ENCODE peak calls at places on chromosomes 6 and 20, in five cellular contexts. T, C, I, P and N are unnamed samples.

GRCh38 chr20:21607971-21608735 is 94.3 kb upstream of the NKX2-2 start:
- DNase-seq in T (no peak), C (no peak), I (no peak), P (no peak), N (no peak)

GRCh38 chr20:35515949-35516645 is 13.4 kb downstream of the C20orf173 start:
- DNase-seq in T (no peak), C (no peak), I (no peak), P (no peak), N (no peak)

GRCh38 chr20:62609170-62609786 is 33.0 kb upstream of the SLCO4A1 start:
- DNase-seq in T (no peak), C (no peak), I (no peak), P (peak), N (no peak)

GRCh38 chr20:57167292-57167655 is 99.2 kb downstream of the BMP7 start:
- DNase-seq in T (no peak), C (no peak), I (no peak), P (no peak), N (no peak)

GRCh38 chr6:81988871-81989270 is 236.4 kb upstream of the TENT5A start:
- DNase-seq in T (no peak), C (no peak), I (no peak), P (no peak), N (no peak)

GRCh38 chr20:5786930-5787826 is 37.0 kb downstream of the SHLD1 start:
- DNase-seq in T (no peak), C (no peak), I (no peak), P (no peak), N (no peak)

GRCh38 chr6:143962644-143962929 is 45.5 kb downstream of the PLAGL1 start:
- DNase-seq in T (no peak), C (no peak), I (no peak), P (no peak), N (no peak)

GRCh38 chr6:88359530-88360202 is 193.5 kb upstream of the CNR1 start:
- DNase-seq in T (no peak), C (no peak), I (no peak), P (no peak), N (no peak)

GRCh38 chr20:31568041-31568731 is 36.9 kb upstream of the ID1 start:
- DNase-seq in T (no peak), C (no peak), I (no peak), P (no peak), N (no peak)

GRCh38 chr20:25308671-25309394 is 60.9 kb downstream of the PYGB start:
- DNase-seq in T (no peak), C (no peak), I (no peak), P (peak), N (no peak)

GRCh38 chr6:43758617-43759050 is 11.4 kb upstream of the VEGFA start:
- DNase-seq in T (peak), C (no peak), I (peak), P (peak), N (peak)

GRCh38 chr20:25257756-25258462 is 10.0 kb downstream of the PYGB start:
- DNase-seq in T (no peak), C (no peak), I (peak), P (no peak), N (no peak)

GRCh38 chr6:99013145-99013544 is 65.4 kb upstream of the FBXL4 start:
- DNase-seq in T (no peak), C (no peak), I (no peak), P (no peak), N (no peak)

GRCh38 chr6:167795874-167796667 is 30.6 kb upstream of the AFDN start:
- DNase-seq in T (no peak), C (peak), I (peak), P (peak), N (no peak)

DNA sequence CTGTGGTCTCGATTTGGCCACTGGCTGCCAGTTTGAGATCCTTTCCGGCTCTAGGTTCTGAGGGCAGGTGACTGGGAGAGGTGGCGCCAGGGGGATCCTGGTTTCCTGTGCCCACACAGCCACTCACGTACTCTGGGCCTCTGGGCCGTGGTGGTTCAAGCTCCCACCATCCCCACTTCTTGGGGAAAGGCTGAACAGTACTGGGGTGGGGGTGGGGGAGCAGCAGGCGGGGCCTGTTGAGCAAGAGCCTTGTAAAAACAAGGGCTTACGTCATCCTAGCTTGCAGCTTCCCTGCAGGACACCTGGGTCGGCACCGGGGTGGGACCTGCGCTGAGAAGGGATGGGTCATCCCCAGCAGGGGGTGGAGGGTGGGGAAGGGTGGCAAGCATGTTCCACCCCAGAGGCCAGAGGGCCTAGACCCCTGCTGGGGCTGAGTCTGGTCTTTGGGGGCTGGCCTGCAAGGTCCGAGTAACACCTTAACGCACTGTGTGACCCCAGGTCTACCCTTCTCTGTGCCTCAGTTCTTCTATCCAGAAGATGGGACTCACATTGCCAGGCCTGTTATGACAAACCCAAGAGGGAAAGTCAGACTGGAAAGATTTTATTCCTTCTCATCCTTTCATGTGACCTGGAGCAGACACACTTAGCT is 3.1 kb upstream of the CEBPB start:
- DNase-seq in T (no peak), C (no peak), I (no peak), P (peak), N (no peak)
- TF ChIP-seq CTCF in T (no peak), C (no peak), I (no peak), P (no peak), N (no peak)

GRCh38 chr20:44695295-44696230 is 19.6 kb upstream of the CCN5 start:
- DNase-seq in T (no peak), C (no peak), I (no peak), P (no peak), N (no peak)

GRCh38 chr20:44694159-44694558 is 21.0 kb upstream of the CCN5 start:
- DNase-seq in T (no peak), C (no peak), I (no peak), P (no peak), N (no peak)

GRCh38 chr20:44693625-44694024 is 21.5 kb upstream of the CCN5 start:
- DNase-seq in T (no peak), C (no peak), I (no peak), P (no peak), N (no peak)

GRCh38 chr20:44698351-44698750 is 16.8 kb upstream of the CCN5 start:
- DNase-seq in T (no peak), C (no peak), I (no peak), P (no peak), N (no peak)

DNA sequence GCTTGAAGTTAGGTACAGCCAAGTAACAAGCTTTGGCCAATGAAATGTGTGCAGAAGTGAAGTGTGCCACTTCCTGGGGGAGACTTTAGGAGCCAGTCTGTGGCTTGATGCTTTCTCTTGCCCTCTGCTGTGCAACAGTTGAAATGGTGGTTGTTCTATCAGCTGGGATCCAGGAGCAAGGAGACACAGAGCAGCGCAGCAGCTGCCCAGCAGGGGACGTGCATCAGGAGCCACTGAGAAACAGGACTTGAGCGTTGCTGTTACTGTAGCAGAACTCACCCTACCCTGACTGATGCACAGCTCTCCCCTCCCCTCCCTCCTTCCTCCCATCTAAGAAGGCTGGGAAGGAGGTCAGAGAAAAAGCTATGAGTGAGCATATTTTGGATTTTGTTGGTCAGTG is 18.9 kb upstream of the CCN5 start:
- DNase-seq in T (no peak), C (no peak), I (no peak), P (no peak), N (no peak)
- TF ChIP-seq CTCF in T (no peak), C (no peak), I (no peak), P (no peak), N (no peak)

GRCh38 chr20:32636821-32637220 is 36.9 kb downstream of the C20orf203 start:
- DNase-seq in T (no peak), C (no peak), I (no peak), P (no peak), N (no peak)

GRCh38 chr20:32639284-32639683 is 34.5 kb downstream of the C20orf203 start:
- DNase-seq in T (no peak), C (no peak), I (no peak), P (no peak), N (no peak)

GRCh38 chr20:32637311-32637710 is 36.4 kb downstream of the C20orf203 start:
- DNase-seq in T (no peak), C (no peak), I (no peak), P (no peak), N (no peak)

GRCh38 chr20:32637738-32638137 is 36.0 kb downstream of the C20orf203 start:
- DNase-seq in T (no peak), C (no peak), I (no peak), P (no peak), N (no peak)

GRCh38 chr20:32638848-32639247 is 34.9 kb downstream of the C20orf203 start:
- DNase-seq in T (no peak), C (no peak), I (no peak), P (no peak), N (no peak)
- TF ChIP-seq CTCF in T (no peak), C (peak), I (peak), P (no peak), N (no peak)

DNA sequence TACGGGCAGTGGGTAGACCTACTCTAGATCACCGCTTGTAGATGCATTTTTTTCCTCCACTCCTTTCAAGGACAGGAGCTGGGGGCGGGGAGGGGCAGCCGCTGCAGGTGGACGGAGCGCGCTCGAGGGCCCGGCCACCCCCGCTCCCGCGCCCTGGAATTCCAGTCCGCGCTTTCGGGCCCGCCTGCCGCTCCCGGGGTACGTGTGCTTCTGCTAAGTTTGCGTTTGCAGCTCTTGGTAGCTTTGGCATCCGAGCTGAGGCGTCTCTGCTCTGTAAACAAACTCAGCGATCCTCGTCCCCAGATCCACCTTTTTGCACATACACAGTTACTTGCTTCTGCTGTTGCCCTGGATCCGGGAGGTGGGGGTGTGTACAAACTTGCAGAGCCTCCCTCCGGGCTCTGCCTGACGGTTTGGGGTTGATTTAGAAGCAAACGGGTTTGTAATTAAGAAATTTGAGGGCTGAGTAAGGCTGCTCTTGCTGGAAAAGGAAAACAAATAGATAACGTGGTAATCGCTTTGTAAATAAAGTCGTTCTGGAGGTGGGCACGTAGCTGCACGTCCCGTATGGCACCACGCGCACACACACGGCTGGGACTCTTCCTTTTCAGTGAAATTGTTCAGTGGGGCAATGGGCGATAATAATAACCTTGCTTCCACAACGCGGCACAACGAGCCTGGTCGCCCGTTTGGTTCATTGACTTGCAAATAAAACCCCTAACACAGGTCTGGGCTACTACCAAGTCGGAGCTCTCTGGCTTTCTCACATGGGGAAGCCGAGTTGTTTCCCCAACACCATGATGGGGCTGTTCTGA is 998 bp upstream of the CITED2 start:
- DNase-seq in T (peak), C (peak), I (peak), P (peak), N (peak)
- TF ChIP-seq CTCF in T (no peak), C (no peak), I (no peak), P (no peak), N (no peak)

DNA sequence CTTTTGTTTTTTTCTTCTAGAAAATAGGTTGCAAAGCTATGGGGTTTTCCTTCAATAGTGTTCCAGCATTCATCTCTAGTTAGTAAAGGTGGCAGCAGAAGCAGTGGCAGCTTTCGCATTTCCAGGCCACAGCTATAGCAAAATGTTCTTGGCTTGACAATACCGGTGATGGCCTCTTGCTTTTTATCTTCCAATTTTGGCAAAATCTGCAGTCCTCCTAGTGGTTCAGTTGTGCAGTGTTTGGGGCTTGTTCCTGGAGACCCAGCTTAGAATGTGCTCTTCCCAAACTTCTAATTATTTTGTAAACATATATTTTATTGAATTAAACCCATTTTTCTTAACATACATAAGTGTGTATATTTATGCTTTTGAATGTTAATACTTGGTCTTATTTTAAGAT is 370.6 kb upstream of the MAN1A1 start:
- DNase-seq in T (no peak), C (no peak), I (no peak), P (no peak), N (no peak)
- TF ChIP-seq CTCF in T (no peak), C (peak), I (peak), P (no peak), N (no peak)

GRCh38 chr6:22943331-22943730 is 374.0 kb downstream of the HDGFL1 start:
- DNase-seq in T (no peak), C (no peak), I (no peak), P (no peak), N (no peak)

DNA sequence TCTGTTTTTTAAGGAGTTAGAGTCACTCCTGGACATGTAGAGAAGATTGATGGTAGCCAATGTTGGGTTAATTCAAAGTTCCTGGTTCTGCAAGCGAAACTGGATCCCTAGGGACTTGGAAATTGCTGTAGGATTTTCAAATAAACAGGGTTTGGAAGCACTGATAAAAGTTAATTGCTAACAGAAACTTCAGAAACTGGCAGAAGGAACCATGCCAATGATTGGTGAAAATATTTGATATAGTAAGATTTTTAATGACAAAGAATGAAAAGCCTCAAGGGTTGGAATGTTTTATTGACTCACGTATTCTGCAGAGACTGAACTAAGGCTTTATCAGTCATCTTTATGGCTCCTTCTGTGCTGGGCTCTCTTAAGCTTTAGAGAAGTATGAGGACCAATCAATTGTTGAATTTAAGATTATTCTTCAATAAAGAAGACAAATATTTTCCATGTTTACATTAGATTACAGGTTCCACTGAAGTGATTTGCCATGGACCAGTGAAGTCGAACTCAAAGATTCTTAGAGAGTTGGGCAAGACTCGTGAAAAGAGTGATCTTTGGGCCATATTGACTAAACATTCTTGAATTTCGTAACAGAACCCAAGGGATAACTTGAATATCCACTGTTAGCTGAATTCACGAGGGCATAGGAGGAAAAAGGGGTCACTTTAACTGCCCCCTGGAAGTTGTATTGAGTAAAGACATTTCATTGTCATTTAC is 371.4 kb downstream of the HDGFL1 start:
- DNase-seq in T (no peak), C (no peak), I (no peak), P (no peak), N (no peak)
- TF ChIP-seq CTCF in T (no peak), C (no peak), I (no peak), P (no peak), N (no peak)

GRCh38 chr6:158026901-158027589 is 45.4 kb downstream of the SYNJ2 start:
- DNase-seq in T (no peak), C (no peak), I (no peak), P (peak), N (no peak)
- TF ChIP-seq CTCF in T (no peak), C (no peak), I (no peak), P (no peak), N (no peak)

DNA sequence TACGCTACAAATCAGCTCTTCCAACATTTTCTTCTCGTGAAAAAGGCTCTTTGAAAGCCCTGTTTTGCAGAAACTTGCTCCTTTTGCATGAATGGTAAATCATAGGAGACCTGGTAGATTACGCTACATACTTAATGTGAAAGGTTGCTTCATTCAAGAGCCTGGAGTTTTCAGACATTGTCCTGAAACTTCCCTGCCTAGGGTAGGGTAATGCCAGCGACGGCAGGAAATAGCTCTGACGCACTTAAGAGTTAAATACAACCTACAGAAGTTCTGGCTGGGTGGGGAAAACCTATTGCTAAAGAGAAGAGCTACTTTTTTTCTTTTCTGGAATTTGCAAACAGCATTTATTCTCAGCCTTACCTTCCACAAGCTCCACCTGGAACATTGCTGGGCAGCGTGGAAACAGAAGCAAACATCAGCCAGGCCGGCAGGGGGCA is 144.5 kb downstream of the LPA start:
- DNase-seq in T (peak), C (no peak), I (no peak), P (no peak), N (no peak)
- TF ChIP-seq CTCF in T (peak), C (peak), I (peak), P (peak), N (peak)